ENCODE peak calls at places on chromosome 17, in eight cellular contexts. U is A549; H is uterus; G is IMR-90; T is CD4-positive, alpha-beta memory T cell; B is left ventricle myocardium inferior; Z is upper lobe of right lung; V is sigmoid colon. K is an unnamed sample. For H3K4me1, the result is how much of the 10 kb centered on the place peaks cover.

GRCh38 chr17:34511931-34512330 is 67.5 kb upstream of the TMEM132E start:
- DNase-seq in U (no peak), H (no peak), G (no peak), T (no peak), B (no peak), Z (no peak), V (no peak), K (no peak)

GRCh38 chr17:76585048-76585648 is 512 bp downstream of the ST6GALNAC2 start:
- DNase-seq in U (no peak), H (no peak), G (no peak), T (peak), B (no peak), Z (peak), V (peak), K (no peak)

GRCh38 chr17:77129568-77130301 is 11.0 kb upstream of the SEC14L1 start:
- DNase-seq in U (no peak), H (no peak), G (peak), T (no peak), B (no peak), Z (no peak), V (no peak), K (no peak)

GRCh38 chr17:27531469-27531948 is 75.3 kb downstream of the KSR1 start:
- DNase-seq in U (no peak), H (no peak), G (no peak), T (no peak), B (no peak), Z (no peak), V (peak), K (no peak)

GRCh38 chr17:42674755-42675347 is 1.9 kb downstream of the PLEKHH3 start:
- DNase-seq in U (no peak), H (no peak), G (no peak), T (no peak), B (no peak), Z (peak), V (no peak), K (no peak)

GRCh38 chr17:11245187-11245586 is 4.2 kb downstream of the SHISA6 start:
- DNase-seq in U (no peak), H (no peak), G (no peak), T (no peak), B (no peak), Z (no peak), V (no peak), K (no peak)

GRCh38 chr17:3732171-3732570 is 8.5 kb downstream of the HASPIN start:
- DNase-seq in U (no peak), H (no peak), G (peak), T (no peak), B (no peak), Z (no peak), V (peak), K (no peak)

GRCh38 chr17:45837187-45837586 is 7.5 kb upstream of the SPPL2C start:
- DNase-seq in U (no peak), H (no peak), G (no peak), T (no peak), B (no peak), Z (no peak), V (no peak), K (no peak)

GRCh38 chr17:21686165-21687015 is 5.9 kb upstream of the KCNJ18 start:
- DNase-seq in U (no peak), H (no peak), G (no peak), T (no peak), B (no peak), Z (no peak), V (no peak), K (no peak)

GRCh38 chr17:47720754-47721533 is 12.1 kb upstream of the TBX21 start:
- DNase-seq in U (no peak), H (no peak), G (no peak), T (peak), B (no peak), Z (no peak), V (no peak), K (peak)

GRCh38 chr17:48149174-48150106 is 41.9 kb downstream of the SNX11 start:
- DNase-seq in U (no peak), H (no peak), G (no peak), T (no peak), B (no peak), Z (no peak), V (no peak), K (no peak)

GRCh38 chr17:71440513-71440912 is 680.3 kb upstream of the SOX9 start:
- DNase-seq in U (no peak), H (no peak), G (peak), T (no peak), B (no peak), Z (no peak), V (no peak), K (no peak)

GRCh38 chr17:63653018-63653417 is 30.8 kb downstream of the MAP3K3 start:
- DNase-seq in U (no peak), H (no peak), G (no peak), T (no peak), B (no peak), Z (no peak), V (no peak), K (no peak)

GRCh38 chr17:34025179-34025551 is 229.9 kb upstream of the CCL2 start:
- DNase-seq in U (no peak), H (no peak), G (no peak), T (no peak), B (no peak), Z (no peak), V (no peak), K (no peak)

GRCh38 chr17:41615454-41615853 is 2.9 kb upstream of the KRT16 start:
- DNase-seq in U (no peak), H (no peak), G (no peak), T (no peak), B (no peak), Z (peak), V (peak), K (no peak)

GRCh38 chr17:82437325-82437668 is 13.3 kb downstream of the CYBC1 start:
- DNase-seq in U (no peak), H (no peak), G (no peak), T (no peak), B (no peak), Z (no peak), V (no peak), K (no peak)

GRCh38 chr17:68006797-68007196 is 10.5 kb upstream of the C17orf58 start:
- DNase-seq in U (no peak), H (no peak), G (no peak), T (no peak), B (peak), Z (no peak), V (no peak), K (no peak)

GRCh38 chr17:5164465-5164864 is 27.2 kb downstream of the ZNF594 start:
- DNase-seq in U (no peak), H (no peak), G (no peak), T (no peak), B (no peak), Z (no peak), V (no peak), K (no peak)

GRCh38 chr17:69525920-69526841 is 111.7 kb downstream of the MAP2K6 start:
- DNase-seq in U (peak), H (peak), G (peak), T (peak), B (peak), Z (no peak), V (peak), K (no peak)

GRCh38 chr17:38450699-38451029 is 22.4 kb downstream of the ARHGAP23 start:
- DNase-seq in U (no peak), H (no peak), G (no peak), T (no peak), B (no peak), Z (no peak), V (no peak), K (no peak)
- H3K27ac ChIP-seq in U (peak), H (peak), G (peak), T (no peak), B (peak), Z (peak), V (peak), K (no peak)

GRCh38 chr17:7211512-7212277 is 7.9 kb downstream of the DLG4 start:
- DNase-seq in U (no peak), H (no peak), G (no peak), T (no peak), B (peak), Z (no peak), V (no peak), K (no peak)
- H3K4me1 ChIP-seq in U (under half), H (under half), G (under half), T (under half), B (under half), Z (under half), V (under half), K (under half)

GRCh38 chr17:44314524-44314868 is 6.1 kb downstream of the RUNDC3A start:
- DNase-seq in U (no peak), H (no peak), G (no peak), T (no peak), B (no peak), Z (no peak), V (no peak), K (no peak)
- H3K4me3 ChIP-seq in U (peak), H (no peak), G (no peak), T (no peak), B (peak), Z (no peak), V (no peak), K (no peak)

GRCh38 chr17:8712698-8713097 is 31.9 kb downstream of the CCDC42 start:
- DNase-seq in U (no peak), H (no peak), G (no peak), T (no peak), B (no peak), Z (no peak), V (no peak), K (no peak)
- H3K27ac ChIP-seq in U (no peak), H (no peak), G (no peak), T (no peak), B (no peak), Z (no peak), V (no peak), K (no peak)

GRCh38 chr17:75287221-75287620 is 2.0 kb downstream of the SLC25A19 start:
- DNase-seq in U (no peak), H (no peak), G (no peak), T (no peak), B (no peak), Z (no peak), V (no peak), K (no peak)

GRCh38 chr17:75288784-75289121 is 480 bp downstream of the SLC25A19 start:
- DNase-seq in U (peak), H (no peak), G (no peak), T (no peak), B (no peak), Z (peak), V (no peak), K (no peak)

GRCh38 chr17:75288359-75288758 is 874 bp downstream of the SLC25A19 start:
- DNase-seq in U (no peak), H (no peak), G (no peak), T (no peak), B (no peak), Z (no peak), V (no peak), K (no peak)

GRCh38 chr17:75289122-75289831 is at the start of gene SLC25A19:
- DNase-seq in U (peak), H (peak), G (peak), T (peak), B (peak), Z (peak), V (peak), K (peak)

DNA sequence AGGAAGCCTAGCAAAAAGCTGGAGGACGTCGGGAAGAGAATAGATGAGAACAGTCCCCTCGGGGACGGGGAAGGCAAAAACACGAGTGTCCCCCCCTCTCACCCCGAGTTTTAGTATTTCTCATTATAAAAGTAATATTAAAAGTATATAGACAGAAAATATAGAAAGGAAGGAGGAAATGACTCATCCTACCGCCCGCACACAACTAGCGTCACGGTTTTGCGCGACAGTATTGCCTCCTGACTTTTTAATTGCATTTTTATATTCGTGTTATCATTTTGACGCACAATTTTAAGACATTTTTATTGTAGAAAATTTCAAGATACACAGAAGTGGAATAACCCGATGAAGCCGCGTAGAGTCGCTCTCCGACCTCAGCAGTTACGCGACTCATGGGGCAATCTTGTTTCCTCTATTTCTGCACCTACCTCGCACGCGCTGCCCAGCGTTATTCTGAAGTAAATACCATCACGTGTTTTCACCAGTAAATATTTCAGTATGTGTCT is 652 bp upstream of the SLC25A19 start:
- DNase-seq in U (no peak), H (peak), G (peak), T (no peak), B (peak), Z (peak), V (peak), K (peak)
- H3K4me1 ChIP-seq in U (under half), H (under half), G (under half), T (under half), B (under half), Z (under half), V (under half), K (under half)

GRCh38 chr17:49996495-49997255 is 1.7 kb upstream of the DLX3 start:
- DNase-seq in U (peak), H (no peak), G (peak), T (peak), B (peak), Z (peak), V (no peak), K (peak)

GRCh38 chr17:49996121-49996494 is 1.1 kb upstream of the DLX3 start:
- DNase-seq in U (no peak), H (no peak), G (no peak), T (no peak), B (no peak), Z (peak), V (no peak), K (no peak)

GRCh38 chr17:49993423-49994037 is 1.5 kb downstream of the DLX3 start:
- DNase-seq in U (no peak), H (no peak), G (no peak), T (no peak), B (no peak), Z (peak), V (no peak), K (peak)

GRCh38 chr17:49994085-49995054 is 654 bp downstream of the DLX3 start:
- DNase-seq in U (no peak), H (no peak), G (no peak), T (no peak), B (no peak), Z (peak), V (no peak), K (no peak)

GRCh38 chr17:49995055-49995738 is at the start of gene DLX3:
- DNase-seq in U (peak), H (peak), G (peak), T (no peak), B (peak), Z (peak), V (peak), K (no peak)
- H3K4me3 ChIP-seq in U (peak), H (peak), G (no peak), T (no peak), B (peak), Z (peak), V (peak), K (peak)

GRCh38 chr17:78973196-78973595 is 6.5 kb downstream of the LGALS3BP start:
- DNase-seq in U (no peak), H (peak), G (no peak), T (no peak), B (no peak), Z (no peak), V (no peak), K (no peak)

GRCh38 chr17:78970834-78971763 is 8.6 kb downstream of the LGALS3BP start:
- DNase-seq in U (peak), H (peak), G (peak), T (peak), B (peak), Z (peak), V (peak), K (peak)

GRCh38 chr17:78973792-78974520 is 5.8 kb downstream of the LGALS3BP start:
- DNase-seq in U (no peak), H (no peak), G (no peak), T (no peak), B (no peak), Z (no peak), V (no peak), K (no peak)

GRCh38 chr17:78972507-78973105 is 7.1 kb downstream of the LGALS3BP start:
- DNase-seq in U (no peak), H (no peak), G (no peak), T (no peak), B (no peak), Z (no peak), V (no peak), K (no peak)

GRCh38 chr17:78971764-78972506 is 7.8 kb downstream of the LGALS3BP start:
- DNase-seq in U (no peak), H (no peak), G (no peak), T (no peak), B (no peak), Z (no peak), V (no peak), K (no peak)
- H3K27ac ChIP-seq in U (peak), H (peak), G (no peak), T (no peak), B (peak), Z (no peak), V (peak), K (no peak)

DNA sequence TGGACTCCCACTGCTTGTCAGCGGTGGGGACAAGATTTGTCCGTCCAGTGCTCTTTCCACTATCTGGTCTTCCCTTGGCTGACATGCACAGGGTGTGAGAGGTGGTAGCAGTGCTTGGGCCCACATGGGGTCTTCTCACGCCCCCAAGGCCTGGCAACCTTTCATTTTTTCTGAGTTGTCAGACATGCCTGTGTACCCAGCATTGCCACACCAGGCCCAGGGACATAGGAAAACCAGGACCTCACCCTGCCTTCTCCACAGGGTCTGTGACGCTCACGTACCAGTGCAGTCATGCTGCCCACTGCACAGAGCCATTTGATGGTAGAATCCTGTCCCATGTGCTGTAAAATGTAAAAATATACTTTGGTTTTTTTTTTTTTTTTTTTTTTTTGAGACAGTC is 57.8 kb downstream of the B9D1 start:
- DNase-seq in U (no peak), H (no peak), G (no peak), T (no peak), B (no peak), Z (peak), V (peak), K (no peak)
- H3K4me1 ChIP-seq in U (under half), H (under half), G (under half), T (under half), B (half or more), Z (under half), V (under half), K (under half)

GRCh38 chr17:72576289-72576759 is 455.5 kb downstream of the SOX9 start:
- DNase-seq in U (no peak), H (no peak), G (no peak), T (no peak), B (no peak), Z (no peak), V (no peak), K (no peak)
- H3K4me3 ChIP-seq in U (no peak), H (no peak), G (no peak), T (no peak), B (no peak), Z (no peak), V (no peak), K (no peak)

DNA sequence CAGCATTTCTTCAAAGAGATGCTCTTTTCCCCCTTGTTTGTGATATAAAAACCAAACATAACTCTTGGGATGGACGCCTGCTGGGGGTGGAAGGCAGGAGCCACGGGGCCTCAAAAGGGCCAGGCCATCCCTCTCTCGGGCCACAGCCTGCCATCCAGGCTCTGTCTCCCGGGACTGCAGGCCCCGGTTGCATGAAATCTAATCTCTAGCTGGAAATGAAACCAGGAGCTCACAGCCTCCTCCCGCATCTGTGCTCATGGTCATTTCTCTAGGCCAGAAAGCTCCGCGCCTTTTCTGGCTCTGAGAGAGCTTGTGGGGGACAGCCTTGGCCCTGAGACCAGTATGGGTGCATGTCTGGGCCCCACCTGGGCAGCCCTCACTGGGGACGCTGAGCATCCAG is 29.7 kb upstream of the CHMP6 start:
- DNase-seq in U (no peak), H (no peak), G (no peak), T (no peak), B (no peak), Z (no peak), V (no peak), K (no peak)
- H3K27ac ChIP-seq in U (no peak), H (peak), G (no peak), T (no peak), B (no peak), Z (no peak), V (peak), K (no peak)